ENCODE peak calls at places on chromosome 12, in eight cellular contexts. D is spleen, V is neural crest cell, E is endothelial cell, L is putamen, A is ELR, F is ovary, S is tibial artery. N is an unnamed sample.

GRCh38 chr12:124507188-124508109 is 60.0 kb downstream of the NCOR2 start:
- DNase-seq in D (no peak), V (no peak), E (no peak), L (no peak), A (no peak), F (no peak), S (no peak), N (no peak)

GRCh38 chr12:60148831-60149230 is 553.0 kb downstream of the SLC16A7 start:
- DNase-seq in D (no peak), V (no peak), E (no peak), L (no peak), A (peak), F (no peak), S (no peak), N (no peak)

GRCh38 chr12:51937941-51938340 is 13.6 kb upstream of the ACVR1B start:
- DNase-seq in D (no peak), V (no peak), E (no peak), L (no peak), A (no peak), F (no peak), S (no peak), N (no peak)

GRCh38 chr12:128801879-128802391 is 21.8 kb downstream of the SLC15A4 start:
- DNase-seq in D (peak), V (no peak), E (no peak), L (no peak), A (peak), F (no peak), S (no peak), N (no peak)

GRCh38 chr12:54126696-54127537 is 61.9 kb downstream of the SMUG1 start:
- DNase-seq in D (peak), V (no peak), E (peak), L (no peak), A (peak), F (peak), S (peak), N (peak)

GRCh38 chr12:30599631-30600030 is 96.0 kb downstream of the IPO8 start:
- DNase-seq in D (no peak), V (no peak), E (no peak), L (no peak), A (no peak), F (no peak), S (no peak), N (no peak)

GRCh38 chr12:23947395-23947794 is 2.1 kb downstream of the SOX5 start:
- DNase-seq in D (no peak), V (no peak), E (no peak), L (no peak), A (no peak), F (no peak), S (no peak), N (no peak)

GRCh38 chr12:4829793-4830162 is 79.9 kb upstream of the KCNA1 start:
- DNase-seq in D (no peak), V (no peak), E (no peak), L (no peak), A (no peak), F (no peak), S (no peak), N (no peak)

GRCh38 chr12:132486168-132486567 is 3.8 kb upstream of the FBRSL1 start:
- DNase-seq in D (no peak), V (no peak), E (no peak), L (no peak), A (no peak), F (no peak), S (no peak), N (no peak)

GRCh38 chr12:84730561-84731162 is 181.9 kb downstream of the SLC6A15 start:
- DNase-seq in D (no peak), V (no peak), E (no peak), L (no peak), A (no peak), F (no peak), S (no peak), N (no peak)

GRCh38 chr12:95096852-95097251 is 23.4 kb upstream of the NR2C1 start:
- DNase-seq in D (no peak), V (no peak), E (no peak), L (no peak), A (no peak), F (peak), S (no peak), N (peak)

GRCh38 chr12:58668831-58669230 is 251.5 kb downstream of the LRIG3 start:
- DNase-seq in D (no peak), V (no peak), E (no peak), L (no peak), A (peak), F (no peak), S (no peak), N (no peak)

GRCh38 chr12:54217309-54217661 is 28.5 kb upstream of the SMUG1 start:
- DNase-seq in D (no peak), V (no peak), E (no peak), L (no peak), A (no peak), F (no peak), S (no peak), N (no peak)

GRCh38 chr12:113909776-113910420 is 56.2 kb downstream of the RBM19 start:
- DNase-seq in D (no peak), V (no peak), E (no peak), L (no peak), A (no peak), F (no peak), S (no peak), N (no peak)

GRCh38 chr12:92538970-92539749 is 163.6 kb upstream of the PLEKHG7 start:
- DNase-seq in D (no peak), V (no peak), E (no peak), L (no peak), A (peak), F (no peak), S (no peak), N (no peak)

GRCh38 chr12:47361389-47362031 is 281.8 kb upstream of the AMIGO2 start:
- DNase-seq in D (peak), V (no peak), E (peak), L (no peak), A (no peak), F (peak), S (no peak), N (peak)

GRCh38 chr12:66964629-66965028 is 285.8 kb upstream of the GRIP1 start:
- DNase-seq in D (no peak), V (no peak), E (no peak), L (no peak), A (no peak), F (no peak), S (no peak), N (no peak)

GRCh38 chr12:130116791-130117190 is 45.5 kb upstream of the FZD10 start:
- DNase-seq in D (no peak), V (no peak), E (no peak), L (no peak), A (no peak), F (no peak), S (no peak), N (no peak)

GRCh38 chr12:3135522-3136461 is 58.6 kb downstream of the TSPAN9 start:
- DNase-seq in D (no peak), V (peak), E (peak), L (peak), A (peak), F (peak), S (peak), N (peak)

GRCh38 chr12:41950455-41950854 is 194.2 kb downstream of the GXYLT1 start:
- DNase-seq in D (no peak), V (no peak), E (no peak), L (no peak), A (no peak), F (no peak), S (no peak), N (no peak)

GRCh38 chr12:107560906-107561285 is 124.7 kb upstream of the PWP1 start:
- DNase-seq in D (no peak), V (no peak), E (no peak), L (no peak), A (no peak), F (no peak), S (no peak), N (no peak)

GRCh38 chr12:125110641-125111360 is 45.6 kb downstream of the AACS start:
- DNase-seq in D (no peak), V (no peak), E (no peak), L (no peak), A (no peak), F (no peak), S (no peak), N (no peak)

GRCh38 chr12:113297621-113298471 is 37.1 kb downstream of the SLC8B1 start:
- DNase-seq in D (no peak), V (no peak), E (no peak), L (no peak), A (no peak), F (no peak), S (no peak), N (no peak)

GRCh38 chr12:51891843-51892242 is 3.9 kb downstream of the ANKRD33 start:
- DNase-seq in D (no peak), V (no peak), E (no peak), L (no peak), A (peak), F (no peak), S (no peak), N (no peak)

GRCh38 chr12:77190022-77190421 is 124.7 kb upstream of the E2F7 start:
- DNase-seq in D (no peak), V (no peak), E (no peak), L (no peak), A (peak), F (no peak), S (no peak), N (no peak)

GRCh38 chr12:3869860-3870259 is 3.3 kb downstream of the PARP11 start:
- DNase-seq in D (no peak), V (no peak), E (no peak), L (no peak), A (no peak), F (no peak), S (no peak), N (no peak)

GRCh38 chr12:94457331-94457730 is 2.3 kb downstream of the CEP83 start:
- DNase-seq in D (no peak), V (no peak), E (no peak), L (no peak), A (peak), F (no peak), S (no peak), N (no peak)

GRCh38 chr12:82363990-82364389 is 5.7 kb downstream of the METTL25 start:
- DNase-seq in D (no peak), V (no peak), E (no peak), L (no peak), A (no peak), F (no peak), S (no peak), N (no peak)

GRCh38 chr12:56933826-56934625 is at the start of gene SDR9C7:
- DNase-seq in D (no peak), V (no peak), E (no peak), L (no peak), A (no peak), F (no peak), S (no peak), N (no peak)

GRCh38 chr12:105462841-105463240 is 132.3 kb downstream of the C12orf75 start:
- DNase-seq in D (no peak), V (no peak), E (no peak), L (no peak), A (peak), F (no peak), S (no peak), N (no peak)

GRCh38 chr12:96886998-96887677 is 19.9 kb upstream of the NEDD1 start:
- DNase-seq in D (no peak), V (no peak), E (no peak), L (peak), A (no peak), F (no peak), S (no peak), N (peak)

GRCh38 chr12:26524862-26525465 is 308.0 kb downstream of the ITPR2 start:
- DNase-seq in D (no peak), V (no peak), E (no peak), L (no peak), A (peak), F (no peak), S (no peak), N (no peak)

GRCh38 chr12:115932073-115932472 is 345.4 kb downstream of the MED13L start:
- DNase-seq in D (no peak), V (no peak), E (no peak), L (no peak), A (no peak), F (no peak), S (no peak), N (no peak)

GRCh38 chr12:68342966-68343365 is 10.8 kb upstream of the MDM1 start:
- DNase-seq in D (no peak), V (no peak), E (no peak), L (no peak), A (no peak), F (no peak), S (no peak), N (no peak)

GRCh38 chr12:98456583-98457573 is 58.5 kb upstream of the TMPO start:
- DNase-seq in D (peak), V (peak), E (peak), L (no peak), A (peak), F (peak), S (peak), N (peak)

GRCh38 chr12:8698830-8699330 is 1.1 kb downstream of the RIMKLB start:
- DNase-seq in D (no peak), V (no peak), E (no peak), L (no peak), A (peak), F (no peak), S (no peak), N (no peak)

GRCh38 chr12:42490261-42490842 is 99.2 kb downstream of the PRICKLE1 start:
- DNase-seq in D (no peak), V (no peak), E (no peak), L (no peak), A (no peak), F (no peak), S (no peak), N (no peak)

GRCh38 chr12:49930515-49931288 is 19.8 kb upstream of the AQP2 start:
- DNase-seq in D (no peak), V (no peak), E (no peak), L (no peak), A (peak), F (no peak), S (no peak), N (no peak)

N was measured in Ammon's horn.